ENCODE peak calls at places on chromosomes 2 and 18, in five cellular contexts. R is trophoblast cell, F is H9, C is mesenchymal stem cell, N is H1. I is an unnamed sample.

GRCh38 chr18:79393181-79393598 is 2.5 kb upstream of the NFATC1 start:
- DNase-seq in C (peak; percentile 18), R (peak; percentile 64), N (no peak), F (no peak), I (no peak)

GRCh38 chr18:23131693-23132319 is 3.5 kb upstream of the CABLES1 start:
- DNase-seq in C (peak; percentile 87), N (no peak), F (peak; percentile 48), R (peak; percentile 94), I (peak; percentile 74)

GRCh38 chr18:42798606-42799005 is 316.9 kb downstream of the RIT2 start:
- DNase-seq in C (peak; percentile 61), N (no peak), F (no peak), R (no peak), I (no peak)

GRCh38 chr2:98099939-98100743 is 13.2 kb downstream of the VWA3B start:
- DNase-seq in N (no peak), R (no peak), C (no peak), F (no peak), I (no peak)

GRCh38 chr2:88692187-88692586 is 714 bp downstream of the RPIA start:
- DNase-seq in C (peak; percentile 36), N (no peak), R (peak; percentile 17), F (peak; percentile 33), I (peak; percentile 3)

GRCh38 chr18:596288-596881 is 403 bp upstream of the CLUL1 start:
- DNase-seq in C (no peak), N (peak; percentile 68), R (peak; percentile 70), F (peak; percentile 82), I (peak; percentile 37)

GRCh38 chr2:157441072-157441454 is 2.8 kb downstream of the CYTIP start:
- DNase-seq in R (peak; percentile 42), C (no peak), F (no peak), N (no peak), I (no peak)

GRCh38 chr18:79772865-79773696 is 24.7 kb upstream of the KCNG2 start:
- DNase-seq in R (no peak), C (no peak), F (no peak), N (no peak), I (no peak)

GRCh38 chr18:51227660-51228059 is 30.2 kb upstream of the MEX3C start:
- DNase-seq in R (peak; percentile 13), C (no peak), N (no peak), F (no peak), I (no peak)

GRCh38 chr18:69411199-69411598 is 10.5 kb downstream of the DOK6 start:
- DNase-seq in R (no peak), F (no peak), C (no peak), N (no peak), I (no peak)
- H2BK12ac ChIP-seq in R (no peak overlapping the region), F (no peak overlapping the region), C (no peak overlapping the region), N (no peak overlapping the region), I (no peak overlapping the region)

DNA sequence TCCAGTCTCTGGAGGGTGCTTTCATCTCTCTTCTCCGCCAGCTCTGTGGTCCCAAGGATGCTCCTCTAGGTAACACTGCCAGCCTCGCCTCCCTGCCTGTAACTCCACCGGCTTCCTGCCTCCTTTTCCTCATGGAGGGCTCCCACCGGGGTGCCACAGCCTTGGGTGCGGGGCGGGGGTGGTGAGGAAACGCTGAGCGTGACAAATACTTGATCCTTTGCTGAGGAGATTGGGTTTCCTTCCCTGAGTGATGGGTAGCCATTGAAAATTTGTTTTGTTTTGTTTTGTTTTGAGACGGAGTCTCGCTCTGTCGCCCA is 25.1 kb downstream of the TIMM21 start:
- DNase-seq in R (no peak), F (no peak), C (no peak), N (no peak), I (no peak)
- H2BK12ac ChIP-seq in R (no peak overlapping the region), F (no peak overlapping the region), C (no peak overlapping the region), N (no peak overlapping the region), I (peak overlapping the region; percentile 51)

GRCh38 chr2:75602724-75603342 is 42.1 kb upstream of the EVA1A start:
- DNase-seq in C (peak; percentile 93), N (no peak), F (no peak), R (peak; percentile 97), I (no peak)

GRCh38 chr2:75600418-75601088 is 39.8 kb upstream of the EVA1A start:
- DNase-seq in N (no peak), F (no peak), R (peak; percentile 33), C (peak; percentile 37), I (no peak)

GRCh38 chr2:75604479-75604878 is 42.1 kb upstream of the MRPL19 start:
- DNase-seq in F (no peak), N (no peak), R (no peak), C (no peak), I (no peak)

GRCh38 chr2:75605770-75606535 is 40.6 kb upstream of the MRPL19 start:
- DNase-seq in F (no peak), C (peak; percentile 88), N (no peak), R (peak; percentile 92), I (no peak)

GRCh38 chr2:75603477-75603876 is 42.7 kb upstream of the EVA1A start:
- DNase-seq in R (no peak), N (no peak), C (no peak), F (no peak), I (no peak)
- H2BK12ac ChIP-seq in R (peak overlapping the region; percentile 68), N (no peak overlapping the region), C (no peak overlapping the region), F (no peak overlapping the region), I (no peak overlapping the region)

DNA sequence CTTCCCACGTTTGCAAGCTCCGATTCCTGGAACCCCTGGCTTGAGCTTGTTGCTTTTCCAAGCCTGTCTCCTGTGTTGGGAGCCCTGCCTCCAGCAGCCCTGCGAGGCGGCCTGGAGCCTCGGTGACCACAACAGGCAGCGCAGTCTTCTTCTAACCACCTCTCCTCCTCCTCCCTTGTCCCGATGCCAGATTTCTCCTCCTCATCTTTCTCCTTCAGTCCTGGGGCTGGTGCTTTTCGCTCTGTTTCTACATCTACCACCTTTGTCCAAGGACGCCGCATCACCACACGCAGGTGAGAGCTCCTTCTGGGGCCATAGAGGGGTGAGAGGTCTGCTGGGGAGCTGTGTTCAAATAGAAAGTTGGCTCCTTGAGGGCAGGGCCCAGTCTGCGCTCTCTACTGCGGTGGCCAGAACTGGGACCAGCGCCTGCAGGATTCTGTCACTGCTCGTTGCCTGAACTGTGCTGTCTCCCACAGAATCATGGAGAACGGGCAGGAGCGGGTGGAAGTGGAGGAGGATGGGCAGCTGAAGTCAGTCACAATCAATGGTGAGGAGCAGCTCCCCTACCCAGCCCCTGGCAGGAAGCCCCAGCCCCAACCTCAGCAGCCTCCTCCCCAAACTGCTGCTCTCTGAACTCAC is 3.9 kb downstream of the DNAJB2 start:
- DNase-seq in F (no peak), R (no peak), C (no peak), N (no peak), I (no peak)
- H2BK12ac ChIP-seq in F (no peak overlapping the region), R (no peak overlapping the region), C (no peak overlapping the region), N (no peak overlapping the region), I (no peak overlapping the region)

DNA sequence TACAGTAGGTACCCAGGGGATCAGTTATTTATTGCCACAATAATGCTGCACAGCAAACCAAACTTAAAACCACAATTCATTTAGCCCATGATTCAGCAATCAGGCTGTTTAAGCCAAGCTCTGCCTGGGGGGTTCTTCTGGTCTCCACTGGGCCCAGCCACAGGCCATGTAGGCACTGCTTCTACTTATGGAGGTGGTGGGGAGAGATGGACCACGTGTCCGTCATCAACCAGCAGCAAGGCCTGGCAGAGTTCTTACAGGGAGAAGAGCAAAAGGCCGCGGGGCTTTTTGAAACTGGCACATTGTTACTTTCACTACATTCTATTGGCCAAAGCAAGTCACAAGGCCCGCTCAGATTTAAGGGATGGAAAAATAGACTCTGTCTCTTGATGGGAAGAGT is 76.3 kb upstream of the DAPL1 start:
- DNase-seq in F (no peak), C (no peak), N (no peak), R (no peak), I (no peak)
- H2BK12ac ChIP-seq in F (no peak overlapping the region), C (no peak overlapping the region), N (no peak overlapping the region), R (no peak overlapping the region), I (no peak overlapping the region)

GRCh38 chr2:196653843-196654242 is 14.3 kb downstream of the CCDC150 start:
- DNase-seq in R (no peak), C (no peak), F (no peak), N (no peak), I (no peak)

GRCh38 chr2:196651387-196652094 is 12.0 kb downstream of the CCDC150 start:
- DNase-seq in N (no peak), F (no peak), C (no peak), R (no peak), I (no peak)

GRCh38 chr2:196649202-196649601 is 9.7 kb downstream of the CCDC150 start:
- DNase-seq in N (no peak), C (no peak), R (no peak), F (no peak), I (no peak)

GRCh38 chr2:196657332-196657731 is 17.8 kb downstream of the CCDC150 start:
- DNase-seq in N (no peak), R (no peak), F (no peak), C (no peak), I (no peak)

DNA sequence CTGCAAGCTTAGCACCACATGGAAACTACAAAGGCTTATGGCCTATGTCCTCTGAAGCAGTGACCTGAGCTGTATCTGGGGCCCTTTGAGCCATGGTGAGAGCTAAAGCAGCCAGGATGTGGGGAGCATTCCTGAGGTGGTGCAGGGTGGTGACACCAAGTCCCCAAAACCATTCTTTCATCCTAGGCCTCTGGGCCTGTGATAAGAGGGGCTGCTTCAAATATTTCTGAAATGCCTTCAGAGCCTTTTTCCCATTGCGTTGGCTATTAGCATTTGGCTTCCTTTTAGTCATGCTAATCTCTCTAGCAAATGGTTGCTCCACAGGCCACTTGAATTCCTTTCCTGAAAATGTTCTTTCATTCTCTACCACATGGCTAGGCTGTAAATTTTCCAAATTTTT is 13.4 kb downstream of the CCDC150 start:
- DNase-seq in N (no peak), F (no peak), R (no peak), C (no peak), I (no peak)
- H2BK12ac ChIP-seq in N (no peak overlapping the region), F (no peak overlapping the region), R (no peak overlapping the region), C (no peak overlapping the region), I (no peak overlapping the region)

DNA sequence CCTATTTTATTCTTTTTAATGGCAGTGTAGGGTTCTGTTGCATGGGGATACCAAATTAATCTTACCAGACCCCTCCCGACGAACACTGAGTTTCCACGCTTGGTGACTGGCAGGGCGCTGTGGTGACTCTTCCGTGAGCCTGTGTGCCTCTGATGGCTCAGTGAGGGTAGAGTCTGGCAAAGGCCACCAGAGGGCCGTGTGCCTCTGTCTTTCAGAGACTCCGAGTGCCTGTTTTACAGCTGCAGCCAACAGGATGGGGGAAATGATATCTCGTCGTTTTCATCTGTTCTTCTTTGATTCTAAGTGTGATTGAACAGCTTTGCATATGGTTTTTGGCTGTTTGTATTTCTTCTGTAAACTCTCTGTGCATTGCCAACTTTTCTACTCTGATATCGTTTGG is 99.8 kb downstream of the ZNF236 start:
- DNase-seq in C (peak; percentile 50), N (peak; percentile 25), R (peak; percentile 73), F (peak; percentile 72), I (peak; percentile 42)
- H2BK12ac ChIP-seq in C (no peak overlapping the region), N (no peak overlapping the region), R (no peak overlapping the region), F (no peak overlapping the region), I (no peak overlapping the region)

DNA sequence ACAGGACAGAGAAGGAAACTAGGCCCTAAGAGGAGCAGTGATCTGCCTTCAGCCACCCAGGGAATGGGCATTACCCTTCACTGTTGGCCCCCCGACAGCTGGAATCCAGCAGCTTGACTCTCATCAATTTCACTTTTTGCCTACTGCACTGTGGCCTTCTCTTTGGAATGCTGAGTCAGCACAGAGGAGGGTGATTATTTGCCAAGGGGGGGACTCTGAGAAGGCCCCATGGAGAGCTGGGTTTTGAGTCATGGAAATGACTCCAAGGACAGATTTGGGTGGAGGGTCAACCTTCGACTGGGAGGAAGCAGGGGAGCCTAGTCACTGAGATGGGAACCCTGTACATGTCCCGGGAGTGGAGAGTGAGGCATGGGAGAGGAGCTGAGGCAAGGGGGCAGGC is 38.1 kb upstream of the NTSR2 start:
- DNase-seq in F (no peak), C (no peak), R (no peak), N (no peak), I (no peak)
- H2BK12ac ChIP-seq in F (no peak overlapping the region), C (no peak overlapping the region), R (no peak overlapping the region), N (no peak overlapping the region), I (no peak overlapping the region)